ENCODE peak calls at places on chromosomes 16 and 17, in ten cellular contexts. D is H9; N is prostate gland; A is GM20000; Q is stimulated activated CD8-positive, alpha-beta memory T cell treated with anti-CD3 and anti-CD28 coated beads, Interleukin-4, amount 100 ng/mL, for 4 hours; W is activated T-cell treated with anti-CD3 and anti-CD28 coated beads, Interleukin-2, amount 50 U/mL, for 72 hours; Z is endothelial cell; H is cerebellar nuclear complex; V is posterior vena cava; G is Jurkat, Clone E6-1. X is an unnamed sample.
A peak's percentile ranks its signal among the peaks of the same experiment; 100 is the strongest.

GRCh38 chr16:61858996-61859395 is 177.2 kb downstream of the CDH8 start:
- DNase-seq in N (no peak), Z (no peak), V (no peak), H (no peak), Q (no peak), W (no peak), D (no peak), A (no peak), G (no peak), X (no peak)

GRCh38 chr17:34163681-34164080 is 91.4 kb upstream of the CCL2 start:
- DNase-seq in G (peak; percentile 37), N (no peak), H (no peak), V (no peak), W (no peak), A (no peak), Z (peak; percentile 39), D (peak; percentile 75), Q (no peak), X (no peak)

GRCh38 chr16:79658301-79659001 is 57.9 kb upstream of the MAF start:
- DNase-seq in A (no peak), Q (no peak), V (no peak), W (peak; percentile 18), G (no peak), H (no peak), D (no peak), N (peak; percentile 83), Z (no peak), X (no peak)

GRCh38 chr16:76345093-76345735 is 68.0 kb downstream of the CNTNAP4 start:
- DNase-seq in N (no peak), Z (no peak), W (no peak), G (no peak), Q (no peak), V (peak; percentile 86), A (no peak), D (no peak), H (no peak), X (peak; percentile 77)

GRCh38 chr17:72110953-72111339 is 9.9 kb upstream of the SOX9 start:
- DNase-seq in V (no peak), Q (no peak), N (no peak), A (no peak), H (no peak), D (no peak), G (no peak), Z (no peak), W (no peak), X (no peak)

GRCh38 chr16:29943846-29944669 is 17.8 kb upstream of the TMEM219 start:
- DNase-seq in A (no peak), W (no peak), H (no peak), V (peak; percentile 83), G (no peak), Z (no peak), Q (no peak), D (peak; percentile 80), N (peak; percentile 47), X (peak; percentile 45)

GRCh38 chr17:55201609-55201932 is 63.2 kb upstream of the HLF start:
- DNase-seq in H (no peak), Q (no peak), A (no peak), W (no peak), D (no peak), N (no peak), V (no peak), G (no peak), Z (no peak), X (no peak)

GRCh38 chr16:88773812-88774291 is 11.2 kb downstream of the PIEZO1 start:
- DNase-seq in Q (no peak), Z (no peak), V (peak; percentile 92), N (no peak), A (no peak), W (no peak), D (no peak), G (no peak), H (no peak), X (peak; percentile 89)

GRCh38 chr17:45861185-45861584 is 16.5 kb downstream of the SPPL2C start:
- DNase-seq in V (peak; percentile 32), G (no peak), H (peak; percentile 93), W (no peak), Q (no peak), Z (no peak), N (no peak), D (no peak), A (no peak), X (no peak)

GRCh38 chr16:57794849-57795430 is 7.4 kb downstream of the KIFC3 start:
- DNase-seq in V (no peak), W (no peak), Z (no peak), A (no peak), Q (no peak), H (no peak), N (no peak), D (no peak), G (no peak), X (no peak)

GRCh38 chr17:50380369-50381259 is 7.6 kb downstream of the EME1 start:
- DNase-seq in N (no peak), H (no peak), A (no peak), Q (no peak), D (no peak), V (peak; percentile 77), G (no peak), Z (no peak), W (no peak), X (no peak)

GRCh38 chr17:75652934-75653549 is 13.9 kb downstream of the RECQL5 start:
- DNase-seq in A (no peak), Q (no peak), G (peak; percentile 65), H (no peak), N (no peak), V (peak; percentile 32), W (peak; percentile 20), D (peak; percentile 83), Z (peak; percentile 57), X (no peak)

GRCh38 chr16:20348365-20349185 is 3.9 kb downstream of the UMOD start:
- DNase-seq in G (no peak), Q (no peak), Z (peak; percentile 4), N (peak; percentile 35), V (no peak), A (no peak), H (no peak), W (no peak), D (peak; percentile 91), X (no peak)

GRCh38 chr17:36863676-36864075 is 73.6 kb upstream of the LHX1 start:
- DNase-seq in A (no peak), V (no peak), Z (no peak), D (no peak), N (no peak), Q (no peak), H (no peak), W (no peak), G (no peak), X (no peak)

GRCh38 chr17:27407916-27408846 is 48.1 kb upstream of the KSR1 start:
- DNase-seq in W (no peak), G (no peak), Q (no peak), D (no peak), V (peak; percentile 19), Z (no peak), A (no peak), H (no peak), N (no peak), X (no peak)

GRCh38 chr16:56547949-56548567 is 16.8 kb upstream of the MT4 start:
- DNase-seq in D (no peak), Z (no peak), W (no peak), H (no peak), A (no peak), G (no peak), N (no peak), V (no peak), Q (no peak), X (no peak)

GRCh38 chr17:31008374-31009035 is 37.7 kb downstream of the RNF135 start:
- DNase-seq in V (peak; percentile 89), D (peak; percentile 84), G (no peak), N (peak; percentile 71), Z (peak; percentile 64), A (peak; percentile 80), H (no peak), W (peak; percentile 76), Q (no peak), X (peak; percentile 65)

GRCh38 chr16:2019919-2020831 is 590 bp downstream of the NPW start:
- DNase-seq in G (no peak), Q (no peak), W (no peak), V (no peak), H (no peak), N (no peak), Z (no peak), D (no peak), A (no peak), X (no peak)

GRCh38 chr17:39782980-39783379 is 45.2 kb downstream of the GRB7 start:
- DNase-seq in V (no peak), H (no peak), G (no peak), Q (no peak), A (no peak), Z (no peak), N (no peak), W (no peak), D (no peak), X (no peak)

GRCh38 chr16:1613728-1614225 is 1.6 kb downstream of the CRAMP1 start:
- DNase-seq in W (peak; percentile 41), Q (no peak), D (no peak), V (no peak), H (no peak), A (peak; percentile 63), Z (peak; percentile 14), N (peak; percentile 10), G (no peak), X (no peak)

GRCh38 chr17:35540589-35541404 is 3.3 kb upstream of the SLFN12L start:
- DNase-seq in Z (no peak), N (no peak), H (no peak), D (no peak), A (peak; percentile 30), G (peak; percentile 54), Q (no peak), V (no peak), W (peak; percentile 56), X (peak; percentile 45)

GRCh38 chr17:77881545-77881944 is 77.0 kb upstream of the TNRC6C start:
- DNase-seq in Z (no peak), Q (peak; percentile 64), A (peak; percentile 94), N (peak; percentile 10), D (no peak), W (peak; percentile 83), H (no peak), G (peak; percentile 86), V (peak; percentile 98), X (peak; percentile 91)

GRCh38 chr16:49961087-49961486 is 63.9 kb upstream of the CNEP1R1 start:
- DNase-seq in N (peak; percentile 33), D (no peak), V (no peak), Q (no peak), A (no peak), H (no peak), G (no peak), W (no peak), Z (no peak), X (no peak)

GRCh38 chr16:82504811-82505210 is 122.0 kb upstream of the CDH13 start:
- DNase-seq in Q (no peak), D (no peak), W (no peak), A (no peak), Z (no peak), H (no peak), V (no peak), N (no peak), G (no peak), X (no peak)

GRCh38 chr16:89687092-89687940 is 827 bp downstream of the CDK10 start:
- DNase-seq in D (no peak), H (no peak), V (no peak), Q (no peak), N (no peak), Z (no peak), G (no peak), W (peak; percentile 27), A (peak; percentile 82), X (peak; percentile 23)

GRCh38 chr17:66580178-66580577 is 254.7 kb upstream of the CACNG5 start:
- DNase-seq in W (no peak), A (no peak), D (peak; percentile 43), Q (no peak), H (no peak), Z (no peak), G (no peak), N (no peak), V (peak; percentile 83), X (peak; percentile 31)

GRCh38 chr17:5078106-5079028 is at the start of gene ZFP3:
- DNase-seq in G (peak; percentile 26), V (peak; percentile 96), Q (peak; percentile 70), H (peak; percentile 48), Z (peak; percentile 9), A (peak; percentile 85), D (peak; percentile 80), N (peak; percentile 75), W (peak; percentile 89), X (peak; percentile 90)

GRCh38 chr16:35249051-35249450 is 1789.6 kb downstream of the TP53TG3F start:
- DNase-seq in A (no peak), Q (no peak), D (no peak), Z (no peak), H (no peak), N (no peak), W (no peak), V (no peak), G (no peak), X (no peak)